ENCODE peak calls at places on chromosome 16, in five cellular contexts. X is stimulated activated CD8-positive, alpha-beta memory T cell treated with anti-CD3 and anti-CD28 coated beads, Interleukin-4, amount 100 ng/mL, for 1 hour; M is Peyer's patch; V is T-cell; P is AG08395. G is an unnamed sample.

GRCh38 chr16:2764718-2765117 is 12.3 kb downstream of the SRRM2 start:
- DNase-seq in V (no peak), P (no peak), M (no peak), X (no peak), G (no peak)

GRCh38 chr16:87227651-87228015 is 89.6 kb downstream of the C16orf95 start:
- DNase-seq in X (no peak), P (no peak), M (no peak), V (no peak), G (no peak)

GRCh38 chr16:5502467-5502869 is 404.9 kb upstream of the EEF2KMT start:
- DNase-seq in V (no peak), X (no peak), P (no peak), M (no peak), G (no peak)

GRCh38 chr16:85055503-85056210 is 28.1 kb downstream of the KIAA0513 start:
- DNase-seq in X (peak), V (peak), M (peak), P (peak), G (peak)

GRCh38 chr16:30688701-30689100 is 10.3 kb upstream of the SRCAP start:
- DNase-seq in X (no peak), P (no peak), M (no peak), V (no peak), G (no peak)

GRCh38 chr16:51153275-51153991 is 2.4 kb upstream of the SALL1 start:
- DNase-seq in V (no peak), X (no peak), P (no peak), M (no peak), G (no peak)

GRCh38 chr16:49620158-49620867 is 235.6 kb downstream of the ZNF423 start:
- DNase-seq in P (peak), X (no peak), V (no peak), M (no peak), G (no peak)

GRCh38 chr16:49499018-49499785 is 125.6 kb downstream of the C16orf78 start:
- DNase-seq in X (no peak), V (no peak), P (no peak), M (no peak), G (no peak)

GRCh38 chr16:610513-611381 is 20.0 kb upstream of the WFIKKN1 start:
- DNase-seq in P (peak), M (peak), V (peak), X (peak), G (peak)

GRCh38 chr16:6694636-6695035 is 638.0 kb upstream of the RBFOX1 start:
- DNase-seq in M (no peak), V (no peak), X (no peak), P (no peak), G (no peak)

GRCh38 chr16:31409433-31409832 is 16.3 kb downstream of the ITGAD start:
- DNase-seq in X (no peak), V (no peak), P (peak), M (no peak), G (no peak)

GRCh38 chr16:79805621-79806020 is 205.1 kb upstream of the MAF start:
- DNase-seq in P (no peak), X (no peak), V (no peak), M (no peak), G (no peak)

GRCh38 chr16:72927199-72928088 is 120.5 kb downstream of the ZFHX3 start:
- DNase-seq in X (no peak), V (no peak), P (peak), M (no peak), G (no peak)

GRCh38 chr16:825298-826061 is 24.9 kb upstream of the GNG13 start:
- DNase-seq in P (peak), M (no peak), V (no peak), X (no peak), G (no peak)

GRCh38 chr16:85286970-85287814 is 174.9 kb upstream of the CIBAR2 start:
- DNase-seq in M (no peak), X (no peak), V (no peak), P (peak), G (no peak)

GRCh38 chr16:50368410-50369132 is at the start of gene BRD7:
- DNase-seq in V (peak), M (peak), P (peak), X (peak), G (peak)

GRCh38 chr16:71722801-71723536 is 1.5 kb downstream of the PHLPP2 start:
- DNase-seq in M (peak), X (peak), P (peak), V (peak), G (peak)

GRCh38 chr16:53689636-53690035 is 14.0 kb downstream of the RPGRIP1L start:
- DNase-seq in M (no peak), X (no peak), V (no peak), P (no peak), G (no peak)

GRCh38 chr16:56478228-56479049 is 27.1 kb downstream of the OGFOD1 start:
- DNase-seq in V (no peak), X (no peak), M (no peak), P (no peak), G (no peak)

GRCh38 chr16:57619606-57620315 is 8.7 kb upstream of the ADGRG1 start:
- DNase-seq in X (no peak), P (no peak), M (no peak), V (no peak), G (no peak)

GRCh38 chr16:52229471-52229870 is 317.5 kb downstream of the TOX3 start:
- DNase-seq in X (no peak), V (no peak), P (no peak), M (no peak), G (no peak)

GRCh38 chr16:86898386-86898785 is 320.0 kb downstream of the FOXL1 start:
- DNase-seq in P (no peak), V (no peak), M (no peak), X (no peak), G (no peak)

GRCh38 chr16:69397821-69398521 is 12.2 kb upstream of the TERF2 start:
- DNase-seq in V (no peak), P (peak), X (no peak), M (no peak), G (no peak)

GRCh38 chr16:65323655-65324237 is 201.9 kb upstream of the CDH11 start:
- DNase-seq in M (no peak), V (no peak), X (no peak), P (no peak), G (no peak)

GRCh38 chr16:49439676-49440075 is 66.1 kb downstream of the C16orf78 start:
- DNase-seq in V (no peak), X (no peak), P (no peak), M (no peak), G (no peak)

GRCh38 chr16:83310816-83311215 is 497.0 kb upstream of the HSBP1 start:
- DNase-seq in P (no peak), M (no peak), V (no peak), X (no peak), G (no peak)

G was measured in effector memory CD8-positive, alpha-beta T cell.